ENCODE peak calls at places on chromosomes 6 and 20, in four cellular contexts. B is K562, K is HepG2, R is H1. M is an unnamed sample.

GRCh38 chr6:87357479-87358196 is 13.0 kb downstream of the C6orf163 start:
- DNase-seq in B (no peak), K (no peak), R (no peak), M (no peak)

GRCh38 chr6:88492824-88493223 is 326.7 kb upstream of the CNR1 start:
- DNase-seq in B (peak), K (peak), R (no peak), M (peak)

GRCh38 chr20:40637176-40637575 is 51.9 kb downstream of the MAFB start:
- DNase-seq in B (no peak), K (no peak), R (no peak), M (no peak)

GRCh38 chr20:37970856-37971245 is 62.4 kb downstream of the TTI1 start:
- DNase-seq in B (no peak), K (no peak), R (no peak), M (no peak)

GRCh38 chr6:5827061-5828037 is 179.4 kb downstream of the NRN1 start:
- DNase-seq in B (no peak), K (no peak), R (no peak), M (no peak)

GRCh38 chr6:123091091-123091895 is 95.3 kb downstream of the CLVS2 start:
- DNase-seq in B (no peak), K (peak), R (no peak), M (peak)

GRCh38 chr20:53827996-53828672 is 234.5 kb upstream of the ZNF217 start:
- DNase-seq in B (no peak), K (no peak), R (no peak), M (peak)

GRCh38 chr20:45892049-45892816 is 1.1 kb downstream of the CTSA start:
- DNase-seq in B (peak), K (peak), R (no peak), M (peak)

GRCh38 chr6:25050356-25050755 is 114.6 kb upstream of the RIPOR2 start:
- DNase-seq in B (peak), K (no peak), R (no peak), M (no peak)

GRCh38 chr20:12998046-12998445 is 10.7 kb upstream of the SPTLC3 start:
- DNase-seq in B (no peak), K (no peak), R (no peak), M (no peak)

GRCh38 chr6:30883743-30884520 is at the start of gene DDR1:
- DNase-seq in B (peak), K (peak), R (no peak), M (peak)

GRCh38 chr20:46200582-46201570 is 82.8 kb downstream of the CD40 start:
- DNase-seq in B (peak), K (no peak), R (no peak), M (no peak)

GRCh38 chr6:814378-815347 is 121.7 kb upstream of the EXOC2 start:
- DNase-seq in B (no peak), K (no peak), R (no peak), M (no peak)

GRCh38 chr20:24503352-24503931 is 34.0 kb downstream of the SYNDIG1 start:
- DNase-seq in B (no peak), K (no peak), R (no peak), M (no peak)

GRCh38 chr6:113909224-113909856 is 52.2 kb downstream of the MARCKS start:
- DNase-seq in B (peak), K (peak), R (peak), M (peak)

GRCh38 chr20:4383966-4384365 is 337.7 kb upstream of the PRND start:
- DNase-seq in B (no peak), K (no peak), R (no peak), M (no peak)

GRCh38 chr6:93048381-93048780 is 371.0 kb downstream of the EPHA7 start:
- DNase-seq in B (no peak), K (no peak), R (no peak), M (no peak)

GRCh38 chr6:109079981-109080380 is 14.7 kb downstream of the SESN1 start:
- DNase-seq in B (no peak), K (no peak), R (no peak), M (no peak)
- TF ChIP-seq RNF2 in B (no peak), K (no peak), R (no peak), M (no peak)

GRCh38 chr6:84172574-84172973 is 54.9 kb downstream of the CEP162 start:
- DNase-seq in B (no peak), K (peak), R (no peak), M (no peak)
- TF ChIP-seq MAX in B (no peak), K (no peak), R (no peak), M (no peak)

GRCh38 chr6:33781105-33781975 is 7.6 kb downstream of the LEMD2 start:
- DNase-seq in B (no peak), K (no peak), R (peak), M (peak)

GRCh38 chr6:33777716-33778474 is 11.0 kb downstream of the LEMD2 start:
- DNase-seq in B (no peak), K (no peak), R (no peak), M (no peak)

GRCh38 chr6:33778475-33779121 is 10.3 kb downstream of the LEMD2 start:
- DNase-seq in B (no peak), K (no peak), R (no peak), M (no peak)

GRCh38 chr6:33779895-33780294 is 9.0 kb downstream of the LEMD2 start:
- DNase-seq in B (no peak), K (no peak), R (no peak), M (no peak)

DNA sequence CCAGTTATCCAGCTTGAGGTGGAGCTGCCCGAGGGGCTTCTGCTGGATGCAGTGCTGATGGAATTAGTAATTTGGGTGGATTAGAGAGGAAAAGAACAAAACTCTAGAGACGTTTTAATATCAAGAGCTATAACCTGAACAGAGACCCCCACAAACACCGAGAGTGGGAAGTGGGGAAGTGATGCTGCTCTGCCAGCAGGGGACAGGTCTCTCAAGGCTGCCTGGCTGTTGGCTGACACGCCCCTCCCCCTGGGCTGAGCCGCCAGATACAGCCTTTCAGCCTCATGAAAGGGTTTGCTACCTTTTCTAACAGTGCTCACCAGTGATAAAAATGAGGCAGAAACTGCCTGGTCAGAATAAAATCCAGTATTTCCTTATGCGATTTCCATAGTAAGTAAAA is 9.6 kb downstream of the LEMD2 start:
- DNase-seq in B (peak), K (no peak), R (no peak), M (no peak)
- TF ChIP-seq RNF2 in B (no peak), K (no peak), R (no peak), M (no peak)

DNA sequence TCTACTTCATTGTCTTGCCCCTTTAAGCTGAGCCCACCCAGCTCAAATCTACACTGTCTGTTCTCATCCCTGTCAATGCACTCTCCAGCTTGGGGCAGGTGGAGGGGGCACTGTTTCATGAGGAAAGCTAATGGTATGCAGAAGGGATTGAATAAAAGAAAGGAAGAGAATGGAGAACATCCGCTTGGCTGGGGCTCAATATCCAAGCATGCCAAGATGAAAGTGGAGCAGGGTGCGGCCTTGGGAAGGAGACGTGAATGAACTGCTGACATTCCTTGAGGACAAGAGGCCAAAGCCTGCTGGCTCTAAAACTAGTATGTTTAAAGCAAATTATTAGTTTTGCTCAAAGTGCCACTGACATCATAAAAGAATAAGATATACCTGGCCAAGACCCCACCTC is 24.2 kb downstream of the AKAP12 start:
- DNase-seq in B (no peak), K (no peak), R (no peak), M (no peak)
- TF ChIP-seq MAX in B (no peak), K (no peak), R (no peak), M (no peak)

GRCh38 chr20:2102585-2103453 is 1.2 kb downstream of the STK35 start:
- DNase-seq in B (peak), K (peak), R (peak), M (peak)

GRCh38 chr20:2103454-2104153 is 2.0 kb downstream of the STK35 start:
- DNase-seq in B (no peak), K (peak), R (no peak), M (no peak)

GRCh38 chr20:2101057-2101934 is at the start of gene STK35:
- DNase-seq in B (peak), K (no peak), R (no peak), M (peak)

GRCh38 chr20:2101935-2102584 is 433 bp downstream of the STK35 start:
- DNase-seq in B (peak), K (peak), R (peak), M (peak)

DNA sequence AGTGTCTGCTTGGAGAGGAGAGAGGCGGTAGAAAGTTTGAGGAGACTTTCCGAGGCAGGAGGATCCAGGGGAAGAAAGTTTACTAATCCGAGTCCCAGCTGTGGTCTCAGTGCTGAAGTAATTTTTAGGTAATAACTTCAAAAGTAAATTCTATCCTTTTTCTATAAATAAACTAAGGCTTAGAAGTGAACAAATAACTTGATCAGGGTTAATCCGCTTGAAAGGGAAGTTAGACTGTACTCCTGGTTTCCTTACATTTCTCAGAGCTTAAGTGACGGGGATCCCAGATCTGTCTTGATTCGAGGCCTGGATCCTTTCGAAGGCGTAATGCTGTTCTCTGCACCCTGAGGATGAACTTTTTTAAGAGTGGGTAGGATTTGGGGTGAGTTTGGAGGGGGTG is 2.6 kb downstream of the STK35 start:
- DNase-seq in B (no peak), K (no peak), R (no peak), M (no peak)
- TF ChIP-seq RNF2 in B (no peak), K (no peak), R (no peak), M (no peak)

GRCh38 chr6:7974932-7975763 is 64.6 kb upstream of the TXNDC5 start:
- DNase-seq in B (peak), K (peak), R (no peak), M (peak)
- TF ChIP-seq MAX in B (peak), K (peak), R (no peak), M (peak)

GRCh38 chr20:59787186-59787890 is 146.1 kb downstream of the SYCP2 start:
- DNase-seq in B (no peak), K (no peak), R (no peak), M (no peak)
- TF ChIP-seq RNF2 in B (no peak), K (no peak), R (no peak), M (no peak)

DNA sequence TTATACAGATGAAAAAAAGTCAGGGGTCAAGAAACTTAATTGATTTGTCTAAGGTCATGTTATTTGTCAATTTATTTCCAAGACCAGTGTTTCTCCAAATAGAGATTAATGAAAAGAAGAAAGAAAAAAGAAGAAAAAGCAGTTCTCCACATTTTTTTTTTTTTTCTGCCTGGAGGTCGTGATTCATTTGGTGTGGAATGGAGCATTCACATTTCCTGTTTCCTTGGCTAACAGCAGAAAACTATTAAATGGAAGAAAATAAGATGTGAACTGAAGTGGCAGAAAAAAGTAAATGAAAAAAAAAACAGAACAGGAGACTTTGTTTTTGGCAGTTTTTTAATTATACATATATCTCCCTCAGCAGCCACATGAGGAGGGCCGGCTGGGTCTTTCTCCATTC is 470.8 kb upstream of the ZNF337 start:
- DNase-seq in B (no peak), K (no peak), R (no peak), M (no peak)
- TF ChIP-seq MAX in B (no peak), K (no peak), R (no peak), M (no peak)

GRCh38 chr20:63049191-63049518 is 42.4 kb upstream of the BHLHE23 start:
- DNase-seq in B (no peak), K (no peak), R (no peak), M (no peak)

GRCh38 chr20:63047267-63047666 is 40.5 kb upstream of the BHLHE23 start:
- DNase-seq in B (no peak), K (no peak), R (no peak), M (no peak)

GRCh38 chr20:63046841-63047240 is 40.1 kb upstream of the BHLHE23 start:
- DNase-seq in B (no peak), K (no peak), R (no peak), M (no peak)

GRCh38 chr20:63048516-63049190 is 41.9 kb upstream of the BHLHE23 start:
- DNase-seq in B (no peak), K (no peak), R (no peak), M (no peak)

DNA sequence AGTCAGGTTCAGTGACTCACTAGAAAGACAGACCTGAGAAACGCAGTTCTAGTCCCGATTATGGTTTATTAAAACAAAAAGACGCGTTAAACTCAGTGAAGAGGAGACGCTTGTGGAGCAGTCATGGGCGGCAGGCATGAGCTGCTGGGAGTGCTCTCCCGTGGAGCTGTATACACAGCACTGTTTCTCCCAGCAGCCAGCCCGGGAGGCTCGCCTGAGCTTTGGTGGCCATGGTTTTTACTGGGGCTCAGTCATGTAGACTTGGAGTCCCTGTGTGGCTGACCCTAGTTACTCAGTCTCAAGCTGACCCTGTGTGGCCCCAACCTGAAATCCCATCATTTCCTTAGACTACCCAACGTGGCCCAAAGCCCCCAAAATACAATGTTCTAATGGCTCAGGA is 41.2 kb upstream of the BHLHE23 start:
- DNase-seq in B (no peak), K (no peak), R (no peak), M (no peak)
- TF ChIP-seq RNF2 in B (no peak), K (no peak), R (no peak), M (no peak)

M was measured in A549.